ENCODE peak calls at places on chromosomes 5 and 9, in eight cellular contexts. A is SK-N-SH, V is Panc1, H is HCT116, D is HepG2, Y is K562, S is HL-60, R is GM12878. B is an unnamed sample.

GRCh38 chr5:65434122-65434521 is 47.6 kb downstream of the ADAMTS6 start:
- DNase-seq in D (no peak), S (peak; percentile 2), H (no peak), Y (no peak), V (no peak), R (no peak), A (no peak), B (no peak)

GRCh38 chr9:122777935-122778671 is 10.6 kb upstream of the OR5C1 start:
- DNase-seq in A (no peak), D (no peak), R (no peak), Y (no peak), V (no peak), H (no peak), S (no peak), B (no peak)

GRCh38 chr5:6710078-6710477 is 3.2 kb upstream of the TENT4A start:
- DNase-seq in A (no peak), R (no peak), H (no peak), Y (no peak), S (no peak), V (no peak), D (no peak), B (no peak)

GRCh38 chr5:74167206-74167929 is 473.2 kb downstream of the ENC1 start:
- DNase-seq in A (no peak), D (no peak), V (peak; percentile 60), S (no peak), Y (no peak), R (no peak), H (no peak), B (no peak)

GRCh38 chr9:83266618-83267543 is 203.9 kb upstream of the RASEF start:
- DNase-seq in R (no peak), A (no peak), V (no peak), Y (peak; percentile 0), S (no peak), D (peak; percentile 78), H (no peak), B (no peak)

GRCh38 chr5:179268966-179269693 is 76.1 kb downstream of the ADAMTS2 start:
- DNase-seq in H (no peak), D (no peak), A (no peak), Y (no peak), R (no peak), S (no peak), V (no peak), B (no peak)

GRCh38 chr9:136403538-136403914 is 3.6 kb upstream of the SNAPC4 start:
- DNase-seq in Y (no peak), H (no peak), D (no peak), S (no peak), R (peak; percentile 51), V (no peak), A (no peak), B (no peak)

GRCh38 chr9:114677418-114677817 is 4.6 kb downstream of the TEX48 start:
- DNase-seq in D (peak; percentile 41), R (no peak), Y (peak; percentile 78), H (peak; percentile 61), V (no peak), S (no peak), A (no peak), B (no peak)

GRCh38 chr5:147763791-147764525 is 18.6 kb downstream of the JAKMIP2 start:
- DNase-seq in A (no peak), D (peak; percentile 15), R (no peak), V (no peak), H (no peak), Y (no peak), S (no peak), B (no peak)

GRCh38 chr5:13866792-13867191 is 77.7 kb downstream of the DNAH5 start:
- DNase-seq in Y (peak; percentile 46), V (no peak), S (no peak), H (no peak), R (no peak), A (no peak), D (peak; percentile 21), B (peak; percentile 71)

GRCh38 chr9:38422555-38423245 is 1.6 kb downstream of the IGFBPL1 start:
- DNase-seq in D (no peak), H (no peak), V (no peak), A (peak; percentile 44), R (no peak), S (no peak), Y (no peak), B (no peak)

DNA sequence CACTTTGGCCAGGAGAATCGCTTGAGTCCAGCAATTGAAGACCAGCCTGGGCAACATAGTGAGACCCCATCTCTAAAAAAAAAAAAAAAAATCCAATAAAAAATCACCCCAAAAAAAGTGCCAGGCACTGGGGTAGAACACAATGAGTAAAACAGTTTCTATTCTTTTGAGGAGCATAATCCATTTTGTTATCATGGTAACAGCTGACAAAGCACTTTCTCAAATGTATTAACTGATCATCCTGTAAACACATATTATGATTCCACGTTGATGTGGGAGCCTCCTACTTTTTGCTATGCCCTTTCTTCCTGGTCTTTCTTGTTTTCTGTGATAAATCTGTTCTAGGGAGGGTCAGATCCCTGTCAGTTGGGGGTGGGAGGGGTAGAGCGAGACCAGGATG is 20.7 kb upstream of the FAM13B start:
- DNase-seq in V (no peak), R (no peak), A (no peak), S (no peak), D (no peak), Y (no peak), H (no peak), B (no peak)
- TF ChIP-seq POLR2AphosphoS5 in V (no peak), R (no peak), A (no peak), S (no peak), D (no peak), Y (no peak), H (no peak), B (no peak)

DNA sequence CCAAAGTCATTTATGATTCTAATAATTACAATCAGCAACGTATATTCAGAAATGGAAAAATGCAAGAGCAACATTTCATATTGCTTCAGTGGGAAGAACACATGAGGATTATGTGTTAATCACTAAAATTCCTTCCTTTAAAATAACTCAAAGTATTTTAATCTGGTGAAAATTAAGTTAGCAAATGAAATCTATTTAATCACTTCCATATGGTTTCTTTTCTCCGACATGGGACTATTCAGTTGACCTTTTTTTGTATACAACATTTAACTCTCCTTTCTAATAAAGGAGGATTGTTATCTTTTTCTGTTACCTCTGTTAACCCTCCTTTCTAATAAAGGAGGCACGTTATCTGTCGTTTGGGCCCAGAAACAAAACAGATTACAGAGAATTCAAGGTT is 59.9 kb downstream of the HOMER1 start:
- DNase-seq in H (no peak), S (no peak), V (no peak), Y (no peak), R (no peak), A (peak; percentile 6), D (no peak), B (no peak)
- TF ChIP-seq REST in H (no peak), S (no peak), V (no peak), Y (no peak), R (no peak), A (no peak), D (no peak), B (no peak)

DNA sequence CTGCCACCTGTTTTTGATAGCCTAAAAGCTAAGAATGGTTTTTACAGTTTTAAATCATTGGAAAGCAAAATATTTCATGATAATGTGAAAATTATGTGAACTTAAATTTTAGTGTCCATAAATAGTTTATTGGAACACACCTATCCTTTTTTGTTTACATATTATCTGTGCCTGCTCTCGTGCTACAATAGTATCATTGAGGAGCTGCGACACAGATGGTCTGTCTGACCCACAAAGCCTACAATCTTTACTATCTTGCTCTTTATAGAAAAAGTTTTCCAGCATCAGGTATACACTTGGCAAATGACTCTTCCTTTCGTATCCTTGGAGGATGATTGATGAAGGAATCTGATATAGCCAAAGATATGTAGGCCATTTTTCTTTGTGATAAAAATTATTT is 40.2 kb downstream of the TTC1 start:
- DNase-seq in V (no peak), S (no peak), D (no peak), A (no peak), Y (no peak), H (no peak), R (no peak), B (no peak)
- TF ChIP-seq POLR2AphosphoS5 in V (no peak), S (no peak), D (no peak), A (no peak), Y (no peak), H (no peak), R (no peak), B (no peak)

DNA sequence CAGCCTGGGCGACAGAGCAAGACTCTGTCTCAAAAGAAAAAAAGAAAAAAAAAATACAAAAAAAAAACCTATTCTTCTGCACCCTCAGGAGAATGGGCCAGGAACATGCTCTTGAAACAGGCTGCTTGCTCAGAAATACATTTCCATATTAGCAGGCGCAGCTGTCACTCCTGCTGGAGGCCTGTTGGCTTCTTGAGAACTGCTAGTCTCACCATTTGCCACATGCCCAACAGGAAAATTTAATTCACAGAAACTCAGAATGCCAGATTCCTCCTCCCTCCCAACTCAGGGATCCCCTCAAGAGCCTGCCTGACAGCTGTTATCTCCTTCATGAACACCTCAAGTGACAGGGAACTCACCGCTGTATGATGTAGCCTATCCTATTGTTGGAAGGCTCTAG is 63.8 kb downstream of the THBS4 start:
- DNase-seq in H (no peak), V (no peak), A (no peak), R (no peak), Y (no peak), D (no peak), S (no peak), B (no peak)
- TF ChIP-seq REST in H (no peak), V (no peak), A (no peak), R (no peak), Y (no peak), D (no peak), S (no peak), B (no peak)

DNA sequence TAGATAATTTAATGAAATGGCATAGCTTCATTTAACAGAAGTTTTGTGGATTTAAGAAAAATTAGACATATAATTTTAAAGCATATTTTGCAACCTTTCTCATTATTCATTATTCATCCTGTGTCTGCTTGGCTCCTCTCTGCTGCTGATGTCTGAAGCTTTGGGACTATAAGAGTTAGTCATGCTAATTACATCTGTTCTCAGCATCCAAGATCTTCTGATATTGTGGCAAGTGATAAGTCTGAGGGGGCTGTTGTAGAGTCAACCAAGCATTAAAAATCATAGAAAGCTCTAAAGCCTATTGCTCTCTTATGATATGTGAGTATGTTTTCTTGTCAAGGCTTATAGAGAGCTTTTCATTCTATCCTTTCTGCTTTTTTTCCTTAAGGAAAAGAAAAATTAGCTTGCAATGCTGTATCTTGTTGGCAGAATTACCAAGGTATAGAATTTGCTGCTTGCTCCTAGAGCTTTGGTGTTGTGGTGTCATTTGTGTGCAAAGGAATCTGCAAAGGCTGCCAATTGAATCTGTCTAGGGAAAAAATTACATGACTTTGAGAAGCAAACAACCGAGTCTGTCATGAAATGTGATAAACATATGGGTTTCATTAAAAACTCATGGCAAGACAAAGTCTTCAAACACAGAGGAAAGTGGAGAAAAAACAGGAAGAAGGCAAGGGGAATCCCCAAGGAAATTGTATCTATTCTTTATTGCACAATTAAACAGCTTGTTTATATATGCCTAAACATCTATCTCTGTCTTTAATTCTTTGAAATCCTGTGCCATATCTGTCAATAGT is 156.1 kb upstream of the DAB2 start:
- DNase-seq in H (no peak), R (no peak), Y (no peak), A (no peak), D (no peak), S (no peak), V (no peak), B (no peak)
- TF ChIP-seq POLR2AphosphoS5 in H (no peak), R (no peak), Y (no peak), A (no peak), D (no peak), S (no peak), V (no peak), B (no peak)

GRCh38 chr5:912356-913091 is 19.8 kb downstream of the TRIP13 start:
- DNase-seq in S (peak; percentile 31), D (no peak), Y (no peak), V (peak; percentile 99), A (no peak), R (no peak), H (peak; percentile 98), B (peak; percentile 38)
- TF ChIP-seq REST in S (no peak), D (no peak), Y (no peak), V (no peak), A (no peak), R (no peak), H (no peak), B (no peak)

GRCh38 chr5:139664273-139664693 is 16.1 kb downstream of the CXXC5 start:
- DNase-seq in V (no peak), Y (no peak), D (no peak), S (peak; percentile 61), A (no peak), H (no peak), R (peak; percentile 80), B (no peak)
- TF ChIP-seq POLR2AphosphoS5 in V (no peak), Y (no peak), D (no peak), S (no peak), A (no peak), H (no peak), R (no peak), B (no peak)

B was measured in GM23338.